ENCODE peak calls at places on chromosomes 2 and 18, in four cellular contexts. One of them, this sample, is unnamed.
A peak's percentile ranks its signal among the peaks of the same experiment; 100 is the strongest.

GRCh38 chr2:71595549-71595948 is 142.2 kb downstream of the DYSF start:
- DNase-seq in brain microvascular endothelial cell: no peak
- DNase-seq in GM04504: no peak
- DNase-seq in HT1080: no peak
- DNase-seq in this sample: no peak

GRCh38 chr18:29184654-29185053 is 1007.7 kb upstream of the CDH2 start:
- DNase-seq in brain microvascular endothelial cell: peak; percentile 60
- DNase-seq in HT1080: peak; percentile 31
- DNase-seq in GM04504: no peak
- DNase-seq in this sample: no peak

GRCh38 chr2:128178650-128179460 is 87.9 kb downstream of the UGGT1 start:
- DNase-seq in HT1080: peak; percentile 43
- DNase-seq in brain microvascular endothelial cell: peak; percentile 54
- DNase-seq in GM04504: peak; percentile 50
- DNase-seq in this sample: peak; percentile 86

GRCh38 chr18:79961527-79962291 is 2.7 kb upstream of the HSBP1L1 start:
- DNase-seq in brain microvascular endothelial cell: no peak
- DNase-seq in HT1080: no peak
- DNase-seq in GM04504: no peak
- DNase-seq in this sample: no peak

GRCh38 chr2:191051825-191052778 is 38.1 kb upstream of the STAT1 start:
- DNase-seq in HT1080: peak; percentile 68
- DNase-seq in brain microvascular endothelial cell: peak; percentile 60
- DNase-seq in GM04504: no peak
- DNase-seq in this sample: peak; percentile 57

GRCh38 chr18:78785706-78786105 is 193.9 kb upstream of the SALL3 start:
- DNase-seq in HT1080: no peak
- DNase-seq in brain microvascular endothelial cell: no peak
- DNase-seq in GM04504: no peak
- DNase-seq in this sample: no peak

GRCh38 chr18:29083545-29083944 is 906.6 kb upstream of the CDH2 start:
- DNase-seq in HT1080: no peak
- DNase-seq in brain microvascular endothelial cell: no peak
- DNase-seq in GM04504: no peak
- DNase-seq in this sample: no peak

GRCh38 chr2:220104871-220105351 is 477.5 kb downstream of the SLC4A3 start:
- DNase-seq in brain microvascular endothelial cell: peak; percentile 89
- DNase-seq in GM04504: peak; percentile 69
- DNase-seq in HT1080: peak; percentile 45
- DNase-seq in this sample: peak; percentile 77

GRCh38 chr2:191453756-191454155 is 208.6 kb downstream of the MYO1B start:
- DNase-seq in GM04504: no peak
- DNase-seq in brain microvascular endothelial cell: no peak
- DNase-seq in HT1080: no peak
- DNase-seq in this sample: no peak

GRCh38 chr18:32958746-32959145 is 185.9 kb upstream of the KLHL14 start:
- DNase-seq in HT1080: no peak
- DNase-seq in brain microvascular endothelial cell: no peak
- DNase-seq in GM04504: no peak
- DNase-seq in this sample: no peak

GRCh38 chr2:137964859-137965459 is 686 bp downstream of the HNMT start:
- DNase-seq in HT1080: no peak
- DNase-seq in GM04504: no peak
- DNase-seq in brain microvascular endothelial cell: no peak
- DNase-seq in this sample: no peak

GRCh38 chr2:101883860-101884259 is 107.9 kb upstream of the IL1R2 start:
- DNase-seq in brain microvascular endothelial cell: peak; percentile 72
- DNase-seq in GM04504: peak; percentile 19
- DNase-seq in HT1080: peak; percentile 39
- DNase-seq in this sample: peak; percentile 55

GRCh38 chr2:235499306-235499812 is 5.5 kb downstream of the AGAP1 start:
- DNase-seq in HT1080: no peak
- DNase-seq in GM04504: no peak
- DNase-seq in brain microvascular endothelial cell: no peak
- DNase-seq in this sample: no peak

GRCh38 chr2:105822186-105822585 is 77.5 kb downstream of the NCK2 start:
- DNase-seq in brain microvascular endothelial cell: no peak
- DNase-seq in HT1080: no peak
- DNase-seq in GM04504: no peak
- DNase-seq in this sample: no peak

GRCh38 chr2:240051697-240052096 is 1.6 kb downstream of the OR6B3 start:
- DNase-seq in HT1080: no peak
- DNase-seq in brain microvascular endothelial cell: no peak
- DNase-seq in GM04504: no peak
- DNase-seq in this sample: no peak

GRCh38 chr2:102052367-102052764 is 60.6 kb downstream of the IL1R2 start:
- DNase-seq in brain microvascular endothelial cell: no peak
- DNase-seq in GM04504: no peak
- DNase-seq in HT1080: no peak
- DNase-seq in this sample: no peak

GRCh38 chr2:98444436-98445166 is at the start of gene INPP4A:
- DNase-seq in HT1080: peak; percentile 37
- DNase-seq in GM04504: no peak
- DNase-seq in brain microvascular endothelial cell: no peak
- DNase-seq in this sample: peak; percentile 45

GRCh38 chr2:164186596-164186995 is 434.7 kb downstream of the GRB14 start:
- DNase-seq in brain microvascular endothelial cell: no peak
- DNase-seq in HT1080: no peak
- DNase-seq in GM04504: no peak
- DNase-seq in this sample: no peak

GRCh38 chr2:104432401-104432800 is 421.5 kb upstream of the POU3F3 start:
- DNase-seq in HT1080: no peak
- DNase-seq in brain microvascular endothelial cell: no peak
- DNase-seq in GM04504: no peak
- DNase-seq in this sample: no peak

GRCh38 chr2:196725882-196726281 is 73.6 kb downstream of the GTF3C3 start:
- DNase-seq in brain microvascular endothelial cell: no peak
- DNase-seq in HT1080: no peak
- DNase-seq in GM04504: no peak
- DNase-seq in this sample: no peak

GRCh38 chr18:25957017-25957416 is 133.4 kb downstream of the SS18 start:
- DNase-seq in brain microvascular endothelial cell: no peak
- DNase-seq in GM04504: no peak
- DNase-seq in HT1080: no peak
- DNase-seq in this sample: no peak

GRCh38 chr2:11312770-11313471 is 31.5 kb downstream of the ROCK2 start:
- DNase-seq in HT1080: no peak
- DNase-seq in brain microvascular endothelial cell: no peak
- DNase-seq in GM04504: no peak
- DNase-seq in this sample: no peak

GRCh38 chr18:64720781-64721464 is 572.0 kb upstream of the LINC00305 start:
- DNase-seq in brain microvascular endothelial cell: no peak
- DNase-seq in HT1080: no peak
- DNase-seq in GM04504: no peak
- DNase-seq in this sample: no peak

GRCh38 chr2:120736955-120737801 is 1.5 kb downstream of the GLI2 start:
- DNase-seq in brain microvascular endothelial cell: peak; percentile 81
- DNase-seq in HT1080: peak; percentile 78
- DNase-seq in GM04504: peak; percentile 64
- DNase-seq in this sample: peak; percentile 76

GRCh38 chr2:138034536-138034935 is 70.3 kb downstream of the HNMT start:
- DNase-seq in brain microvascular endothelial cell: no peak
- DNase-seq in GM04504: no peak
- DNase-seq in HT1080: no peak
- DNase-seq in this sample: no peak

GRCh38 chr2:13694673-13695072 is 937.8 kb upstream of the LRATD1 start:
- DNase-seq in HT1080: no peak
- DNase-seq in brain microvascular endothelial cell: no peak
- DNase-seq in GM04504: no peak
- DNase-seq in this sample: no peak

GRCh38 chr2:135744761-135745314 is 3.2 kb downstream of the UBXN4 start:
- DNase-seq in GM04504: peak; percentile 8
- DNase-seq in brain microvascular endothelial cell: peak; percentile 18
- DNase-seq in HT1080: peak; percentile 38
- DNase-seq in this sample: peak; percentile 37

GRCh38 chr2:200397785-200398184 is 91.3 kb downstream of the SPATS2L start:
- DNase-seq in HT1080: peak; percentile 88
- DNase-seq in GM04504: no peak
- DNase-seq in brain microvascular endothelial cell: no peak
- DNase-seq in this sample: peak; percentile 72

GRCh38 chr2:161243873-161244272 is 64.4 kb upstream of the PSMD14 start:
- DNase-seq in GM04504: no peak
- DNase-seq in HT1080: no peak
- DNase-seq in brain microvascular endothelial cell: no peak
- DNase-seq in this sample: no peak

GRCh38 chr2:3493610-3493997 is 25.7 kb downstream of the ADI1 start:
- DNase-seq in brain microvascular endothelial cell: peak; percentile 78
- DNase-seq in GM04504: no peak
- DNase-seq in HT1080: peak; percentile 72
- DNase-seq in this sample: no peak

GRCh38 chr18:37563810-37564511 is 1.6 kb downstream of the CELF4 start:
- DNase-seq in GM04504: no peak
- DNase-seq in brain microvascular endothelial cell: no peak
- DNase-seq in HT1080: no peak
- DNase-seq in this sample: no peak

GRCh38 chr2:29420999-29421856 is 306.0 kb downstream of the CLIP4 start:
- DNase-seq in HT1080: peak; percentile 48
- DNase-seq in brain microvascular endothelial cell: no peak
- DNase-seq in GM04504: no peak
- DNase-seq in this sample: no peak

GRCh38 chr2:88136817-88137216 is 9.0 kb upstream of the FABP1 start:
- DNase-seq in HT1080: no peak
- DNase-seq in brain microvascular endothelial cell: no peak
- DNase-seq in GM04504: no peak
- DNase-seq in this sample: no peak

GRCh38 chr2:128521482-128521881 is 202.8 kb upstream of the HS6ST1 start:
- DNase-seq in HT1080: no peak
- DNase-seq in GM04504: no peak
- DNase-seq in brain microvascular endothelial cell: no peak
- DNase-seq in this sample: no peak

GRCh38 chr2:237223208-237223861 is 137.6 kb downstream of the COPS8 start:
- DNase-seq in brain microvascular endothelial cell: peak; percentile 97
- DNase-seq in GM04504: peak; percentile 95
- DNase-seq in HT1080: peak; percentile 90
- DNase-seq in this sample: peak; percentile 98

GRCh38 chr2:216113572-216113971 is 4.4 kb downstream of the XRCC5 start:
- DNase-seq in HT1080: no peak
- DNase-seq in GM04504: no peak
- DNase-seq in brain microvascular endothelial cell: no peak
- DNase-seq in this sample: no peak

GRCh38 chr2:88600038-88600465 is 27.2 kb downstream of the EIF2AK3 start:
- DNase-seq in HT1080: peak; percentile 96
- DNase-seq in GM04504: peak; percentile 77
- DNase-seq in brain microvascular endothelial cell: peak; percentile 95
- DNase-seq in this sample: peak; percentile 98

GRCh38 chr2:147223119-147223518 is 621.7 kb upstream of the ACVR2A start:
- DNase-seq in GM04504: no peak
- DNase-seq in brain microvascular endothelial cell: no peak
- DNase-seq in HT1080: no peak
- DNase-seq in this sample: no peak

GRCh38 chr2:25367296-25367695 is 25.6 kb upstream of the DNMT3A start:
- DNase-seq in GM04504: no peak
- DNase-seq in brain microvascular endothelial cell: no peak
- DNase-seq in HT1080: no peak
- DNase-seq in this sample: no peak